ENCODE peak calls at places on chromosomes 1 and 21, in six cellular contexts. Y is A549, X is astrocyte of the spinal cord, S is thoracic aorta, B is pancreas, Q is WTC11. Z is an unnamed sample.

GRCh38 chr1:211925016-211925415 is 94.5 kb upstream of the LPGAT1 start:
- DNase-seq in Q (peak), B (no peak), X (no peak), S (no peak), Y (no peak), Z (no peak)

GRCh38 chr1:53080041-53080440 is 18.0 kb downstream of the PODN start:
- DNase-seq in Y (no peak), S (no peak), B (no peak), X (no peak), Q (no peak), Z (no peak)

GRCh38 chr21:39612233-39613028 is at the start of gene B3GALT5:
- DNase-seq in B (peak), Y (no peak), X (peak), S (no peak), Q (peak), Z (no peak)

GRCh38 chr1:159898527-159898926 is 1.4 kb downstream of the CFAP45 start:
- DNase-seq in Y (no peak), X (no peak), B (no peak), Q (no peak), S (no peak), Z (no peak)

GRCh38 chr1:54965624-54966340 is 14.6 kb upstream of the TMEM61 start:
- DNase-seq in B (no peak), Y (no peak), X (peak), S (no peak), Q (no peak), Z (no peak)

GRCh38 chr1:25896266-25896665 is 10.0 kb downstream of the STMN1 start:
- DNase-seq in X (peak), Y (no peak), S (no peak), Q (no peak), B (no peak), Z (no peak)

GRCh38 chr1:245153645-245154428 is 948 bp upstream of the KIF26B start:
- DNase-seq in X (peak), Q (no peak), S (no peak), B (peak), Y (peak), Z (no peak)

GRCh38 chr1:23385119-23385621 is 15.5 kb upstream of the ZNF436 start:
- DNase-seq in S (no peak), X (no peak), Y (no peak), B (no peak), Q (no peak), Z (no peak)

GRCh38 chr1:160997323-160998038 is 23.5 kb downstream of the F11R start:
- DNase-seq in X (peak), S (no peak), Q (peak), B (peak), Y (peak), Z (peak)

GRCh38 chr1:42944207-42944928 is 14.3 kb downstream of the SLC2A1 start:
- DNase-seq in B (peak), X (no peak), S (peak), Q (no peak), Y (no peak), Z (no peak)

GRCh38 chr1:66275601-66276023 is 258.3 kb upstream of the SGIP1 start:
- DNase-seq in S (no peak), B (no peak), Y (no peak), Q (no peak), X (no peak), Z (no peak)

GRCh38 chr1:230976825-230977747 is 1.6 kb downstream of the TTC13 start:
- DNase-seq in Q (no peak), S (no peak), B (no peak), Y (no peak), X (no peak), Z (no peak)

GRCh38 chr1:61368876-61369275 is 286.5 kb downstream of the NFIA start:
- DNase-seq in S (no peak), X (no peak), Y (no peak), B (no peak), Q (no peak), Z (no peak)

GRCh38 chr1:162091681-162092524 is 22.4 kb downstream of the NOS1AP start:
- DNase-seq in B (no peak), Q (no peak), Y (no peak), X (peak), S (no peak), Z (no peak)

GRCh38 chr1:2377751-2378440 is 13.5 kb downstream of the MORN1 start:
- DNase-seq in Y (no peak), X (no peak), S (no peak), B (no peak), Q (no peak), Z (no peak)

GRCh38 chr1:111723091-111723806 is 15.9 kb downstream of the INKA2 start:
- DNase-seq in Y (no peak), Q (no peak), X (no peak), S (no peak), B (no peak), Z (no peak)

GRCh38 chr1:47871799-47872353 is 125.3 kb downstream of the TRABD2B start:
- DNase-seq in Y (no peak), S (no peak), B (peak), X (no peak), Q (no peak), Z (no peak)

GRCh38 chr1:19232526-19232851 is 18.8 kb downstream of the EMC1 start:
- DNase-seq in Y (no peak), Q (no peak), B (no peak), X (peak), S (no peak), Z (no peak)

GRCh38 chr1:84677415-84678099 is 12.7 kb downstream of the SSX2IP start:
- DNase-seq in S (no peak), Q (no peak), X (no peak), Y (no peak), B (no peak), Z (no peak)

GRCh38 chr1:6261615-6261995 is 707 bp upstream of the GPR153 start:
- DNase-seq in Q (no peak), S (no peak), Y (no peak), X (no peak), B (no peak), Z (no peak)

GRCh38 chr1:41282679-41283317 is 40.7 kb upstream of the SCMH1 start:
- DNase-seq in B (peak), Q (peak), X (no peak), S (no peak), Y (peak), Z (no peak)

GRCh38 chr1:3923378-3924185 is 23.5 kb upstream of the C1orf174 start:
- DNase-seq in Q (no peak), Y (no peak), B (no peak), S (no peak), X (no peak), Z (no peak)

GRCh38 chr1:213327318-213327667 is 276.3 kb downstream of the RPS6KC1 start:
- DNase-seq in S (no peak), Q (no peak), B (peak), Y (no peak), X (peak), Z (peak)

GRCh38 chr21:33063907-33064622 is 5.9 kb upstream of the OLIG1 start:
- DNase-seq in S (no peak), Q (peak), B (no peak), X (no peak), Y (no peak), Z (no peak)

GRCh38 chr1:33275706-33276572 is 19.6 kb downstream of the ZNF362 start:
- DNase-seq in Q (no peak), X (no peak), B (no peak), S (no peak), Y (no peak), Z (no peak)

GRCh38 chr1:113388621-113389355 is 1.5 kb upstream of the MAGI3 start:
- DNase-seq in S (no peak), Q (no peak), Y (peak), B (peak), X (no peak), Z (peak)

GRCh38 chr21:37224861-37225260 is 42.3 kb downstream of the VPS26C start:
- DNase-seq in B (no peak), Q (no peak), X (no peak), S (no peak), Y (no peak), Z (no peak)

GRCh38 chr1:98304888-98305287 is 356.6 kb upstream of the SNX7 start:
- DNase-seq in Y (no peak), B (no peak), Q (no peak), X (no peak), S (no peak), Z (peak)

GRCh38 chr1:230286166-230286889 is 139.8 kb downstream of the PGBD5 start:
- DNase-seq in Q (no peak), S (no peak), X (no peak), B (no peak), Y (no peak), Z (no peak)

GRCh38 chr21:42082501-42083360 is 11.6 kb downstream of the UMODL1 start:
- DNase-seq in Q (no peak), B (no peak), Y (no peak), X (no peak), S (no peak), Z (no peak)

GRCh38 chr21:38725196-38726157 is 80.3 kb upstream of the ETS2 start:
- DNase-seq in X (no peak), Q (no peak), Y (no peak), B (no peak), S (no peak), Z (no peak)

GRCh38 chr1:93705897-93706500 is 24.4 kb upstream of the BCAR3 start:
- DNase-seq in S (no peak), Y (no peak), X (peak), B (no peak), Q (no peak), Z (peak)

GRCh38 chr1:6048179-6048867 is 2.6 kb downstream of the KCNAB2 start:
- DNase-seq in S (no peak), B (no peak), Q (no peak), Y (no peak), X (no peak), Z (no peak)

GRCh38 chr21:33378081-33378480 is 25.1 kb upstream of the IFNGR2 start:
- DNase-seq in S (no peak), B (no peak), Y (no peak), Q (no peak), X (no peak), Z (no peak)

GRCh38 chr1:97989094-97989680 is 68.4 kb upstream of the DPYD start:
- DNase-seq in Y (no peak), S (no peak), B (no peak), X (no peak), Q (no peak), Z (peak)

GRCh38 chr21:46180778-46181391 is 3.4 kb downstream of the SPATC1L start:
- DNase-seq in Y (no peak), B (no peak), Q (no peak), S (no peak), X (no peak), Z (no peak)

GRCh38 chr1:167713330-167714081 is 8.3 kb upstream of the MPZL1 start:
- DNase-seq in S (no peak), Q (peak), B (peak), X (peak), Y (no peak), Z (no peak)

GRCh38 chr1:23421752-23422312 is 2.7 kb downstream of the TCEA3 start:
- DNase-seq in Y (no peak), B (peak), X (peak), S (no peak), Q (no peak), Z (peak)

GRCh38 chr1:42692461-42692860 is 10.2 kb downstream of the YBX1 start:
- DNase-seq in Y (no peak), S (no peak), Q (no peak), B (no peak), X (no peak), Z (no peak)

GRCh38 chr1:91725961-91726704 is 159.8 kb downstream of the TGFBR3 start:
- DNase-seq in Q (no peak), S (peak), X (peak), B (no peak), Y (no peak), Z (peak)

DNA sequence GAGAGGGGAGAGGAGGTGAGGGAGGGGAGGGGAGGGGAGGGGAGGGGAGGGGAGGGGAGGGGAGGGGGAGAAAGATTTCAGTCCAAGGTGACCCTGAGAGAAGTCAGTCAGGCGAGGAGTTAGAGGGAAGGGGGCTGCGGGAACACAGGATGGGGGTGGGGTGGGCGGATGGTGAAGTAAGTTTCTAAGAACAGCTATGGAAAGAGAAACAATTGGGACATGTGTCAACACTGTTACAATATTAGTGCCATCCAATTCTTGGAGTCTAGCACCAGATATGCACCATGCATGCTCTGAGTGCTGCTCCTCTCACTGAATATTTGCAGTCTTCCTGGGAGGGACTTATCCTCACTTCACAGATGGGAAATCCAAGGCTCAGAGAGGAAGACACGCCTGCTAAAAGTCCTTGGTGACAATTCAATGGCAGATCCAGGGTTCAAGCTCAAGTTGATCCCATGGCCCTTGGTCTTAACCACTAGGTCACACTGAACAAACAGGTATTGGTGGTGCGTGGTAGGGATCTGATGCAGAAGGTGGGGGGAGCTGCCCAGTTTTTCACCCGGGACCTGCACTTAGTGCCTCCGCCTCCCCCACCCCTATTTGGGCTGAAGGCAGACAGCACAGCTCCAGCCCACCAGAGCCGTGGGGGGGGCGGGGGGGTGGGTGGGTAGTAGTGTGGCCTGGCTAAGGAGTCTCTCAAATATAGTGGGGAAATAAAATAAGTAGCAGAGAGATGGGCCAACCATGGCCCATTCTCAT is 42.6 kb upstream of the ECE1 start:
- DNase-seq in X (no peak), B (no peak), S (no peak), Y (no peak), Q (no peak), Z (no peak)
- TF ChIP-seq CTCF in X (no peak), B (no peak), S (no peak), Y (no peak), Q (no peak), Z (no peak)

GRCh38 chr1:178726545-178726944 is 1.5 kb downstream of the RALGPS2 start:
- DNase-seq in X (no peak), S (no peak), Y (no peak), Q (no peak), B (no peak), Z (no peak)

GRCh38 chr1:178724386-178724733 is 684 bp upstream of the RALGPS2 start:
- DNase-seq in B (no peak), S (no peak), Y (no peak), X (no peak), Q (no peak), Z (no peak)

GRCh38 chr1:178727014-178727895 is 2.2 kb downstream of the RALGPS2 start:
- DNase-seq in B (no peak), S (no peak), X (peak), Q (no peak), Y (no peak), Z (no peak)

GRCh38 chr1:178724734-178725602 is at the start of gene RALGPS2:
- DNase-seq in X (peak), B (peak), Q (peak), S (no peak), Y (peak), Z (peak)

DNA sequence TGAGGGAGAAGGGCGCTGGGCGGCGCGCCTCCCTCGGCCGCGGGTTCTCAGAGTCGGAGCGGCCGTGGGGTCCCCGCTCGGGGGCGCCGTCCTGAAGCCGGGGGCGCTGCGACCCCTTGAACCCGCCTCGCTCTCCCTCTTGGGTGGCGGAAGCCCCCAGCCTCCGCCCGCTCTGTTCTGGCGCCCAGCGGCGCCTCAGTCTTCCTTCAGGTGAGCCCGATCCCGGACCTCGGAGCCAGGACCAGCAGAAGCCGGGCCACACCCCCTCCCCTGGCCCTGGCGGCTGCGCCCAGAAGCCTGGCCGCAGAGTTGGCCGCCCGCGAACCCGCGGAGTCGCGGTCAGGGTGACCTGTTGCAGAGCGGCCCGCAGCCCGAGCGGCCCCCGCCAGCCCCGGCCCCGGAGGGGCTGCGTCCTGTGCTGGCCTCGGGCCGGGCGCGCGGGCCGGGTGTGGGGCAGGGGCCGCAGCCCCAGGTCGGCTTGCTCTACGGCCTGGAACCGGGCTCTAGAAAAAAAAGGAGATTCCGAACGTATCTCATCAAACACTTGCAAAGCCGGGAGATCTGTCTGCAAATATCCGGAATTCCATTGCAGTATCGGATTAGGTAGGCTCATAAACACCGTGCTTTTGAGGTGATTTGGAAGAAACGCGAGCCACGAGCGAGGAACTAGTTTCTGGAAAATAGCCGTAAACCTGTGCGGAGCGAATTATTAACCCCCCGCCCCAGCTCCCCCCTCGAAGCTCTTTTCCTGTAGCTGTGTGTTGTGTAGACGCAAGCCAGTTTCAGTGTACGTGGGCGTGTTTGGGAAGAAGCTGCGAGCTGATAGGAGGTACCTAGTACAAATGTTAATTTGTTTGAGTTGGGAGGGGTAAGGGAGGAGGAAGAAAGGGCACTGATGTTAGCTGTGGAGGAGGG is 816 bp downstream of the RALGPS2 start:
- DNase-seq in S (no peak), B (peak), Q (peak), Y (peak), X (peak), Z (peak)
- TF ChIP-seq CTCF in S (no peak), B (no peak), Q (no peak), Y (peak), X (no peak), Z (peak)

DNA sequence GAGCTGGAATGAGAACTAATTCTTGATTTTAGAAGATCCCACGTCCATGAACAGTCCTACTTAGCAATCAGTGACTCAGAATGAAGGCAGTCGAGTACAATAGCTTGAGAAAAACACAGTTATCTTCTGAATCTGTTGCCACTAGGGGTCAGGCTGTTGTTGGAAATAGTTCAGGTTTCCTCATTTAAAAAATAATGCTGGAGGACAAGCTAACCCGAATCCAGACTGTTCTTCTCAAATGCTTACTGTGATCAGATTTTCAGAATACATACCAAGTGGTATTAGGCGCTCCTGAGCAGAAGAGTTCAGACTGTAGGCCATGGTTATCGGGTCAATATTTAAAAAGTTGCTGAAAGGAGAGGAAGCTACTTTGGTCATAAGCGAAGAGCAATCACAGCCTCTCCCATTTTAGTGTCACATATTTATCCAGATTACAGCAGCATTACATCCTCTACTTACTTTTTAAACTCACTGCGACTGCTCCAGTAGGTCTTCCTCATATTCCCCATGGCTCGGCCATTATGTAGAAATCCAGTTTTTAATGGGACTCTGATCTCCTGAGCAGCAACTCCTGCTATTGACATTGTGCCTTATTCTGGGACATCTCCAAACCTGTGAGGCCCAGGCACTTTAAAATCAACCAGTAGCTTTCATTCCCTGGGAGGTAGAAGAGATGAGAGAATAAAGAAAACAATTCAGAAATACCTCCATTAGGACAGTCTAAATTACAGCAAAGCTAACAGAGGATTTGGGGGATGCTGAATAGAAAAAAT is 10.9 kb downstream of the ERRFI1 start:
- DNase-seq in S (no peak), X (peak), B (no peak), Q (no peak), Y (peak), Z (peak)
- TF ChIP-seq CTCF in S (peak), X (peak), B (peak), Q (peak), Y (peak), Z (peak)

GRCh38 chr1:199954701-199955100 is 72.8 kb upstream of the NR5A2 start:
- DNase-seq in Q (peak), X (no peak), B (peak), Y (no peak), S (no peak), Z (no peak)

GRCh38 chr1:199959775-199960110 is 67.8 kb upstream of the NR5A2 start:
- DNase-seq in X (no peak), B (no peak), Y (no peak), S (no peak), Q (no peak), Z (no peak)

GRCh38 chr1:199955235-199955634 is 72.3 kb upstream of the NR5A2 start:
- DNase-seq in Q (no peak), B (peak), S (no peak), X (no peak), Y (no peak), Z (no peak)

GRCh38 chr1:199959033-199959774 is 68.3 kb upstream of the NR5A2 start:
- DNase-seq in X (no peak), Q (no peak), B (no peak), S (no peak), Y (no peak), Z (no peak)

DNA sequence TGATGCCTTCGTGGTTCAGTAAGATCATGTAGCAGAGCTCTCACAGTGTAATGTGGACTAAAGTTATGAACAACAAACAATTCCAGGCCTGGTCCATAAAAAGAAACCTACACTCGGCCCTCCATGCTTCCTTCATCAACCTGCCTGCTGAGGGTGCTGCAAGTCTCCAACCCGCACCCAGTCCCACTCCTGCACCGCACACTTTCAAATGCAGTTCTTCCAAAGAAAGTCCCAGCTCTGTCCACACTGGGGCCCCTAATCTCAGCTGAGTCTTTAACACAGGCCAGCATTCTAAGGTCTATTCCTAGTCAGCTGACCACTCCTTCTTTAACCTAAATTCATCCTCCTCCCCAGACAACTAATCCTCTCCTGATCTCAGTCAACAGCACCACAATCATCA is 71.5 kb upstream of the NR5A2 start:
- DNase-seq in X (no peak), Q (no peak), Y (no peak), B (peak), S (no peak), Z (no peak)
- TF ChIP-seq CTCF in X (no peak), Q (no peak), Y (no peak), B (no peak), S (no peak), Z (no peak)

Z was measured in HFFc6.